ENCODE peak calls at places on chromosomes 16 and 17, in seven cellular contexts. T is SK-N-SH, Z is transverse colon, X is stomach, R is K562, Y is sigmoid colon, V is upper lobe of left lung. J is an unnamed sample.

GRCh38 chr16:20385844-20386832 is 18.4 kb downstream of the PDILT start:
- DNase-seq in T (peak), Z (peak), X (peak), R (peak), Y (peak), V (peak), J (no peak)

GRCh38 chr17:5049314-5049819 is 14.1 kb upstream of the SLC52A1 start:
- DNase-seq in T (no peak), Z (peak), X (peak), R (no peak), Y (no peak), V (no peak), J (no peak)

GRCh38 chr17:51097708-51098446 is 22.8 kb downstream of the SPAG9 start:
- DNase-seq in T (no peak), Z (peak), X (no peak), R (no peak), Y (no peak), V (no peak), J (no peak)

GRCh38 chr16:50396770-50397525 is 28.2 kb upstream of the BRD7 start:
- DNase-seq in T (no peak), Z (no peak), X (no peak), R (no peak), Y (no peak), V (no peak), J (no peak)

GRCh38 chr16:89436362-89436761 is 54.0 kb downstream of the ANKRD11 start:
- DNase-seq in T (no peak), Z (no peak), X (no peak), R (no peak), Y (no peak), V (no peak), J (no peak)

GRCh38 chr16:27314161-27314723 is 468 bp downstream of the IL4R start:
- DNase-seq in T (peak), Z (peak), X (peak), R (no peak), Y (peak), V (no peak), J (peak)

GRCh38 chr16:19712418-19713058 is 5.5 kb downstream of the KNOP1 start:
- DNase-seq in T (no peak), Z (no peak), X (no peak), R (no peak), Y (peak), V (no peak), J (no peak)

GRCh38 chr16:3601614-3602319 is 9.6 kb downstream of the SLX4 start:
- DNase-seq in T (no peak), Z (no peak), X (no peak), R (no peak), Y (peak), V (no peak), J (no peak)

GRCh38 chr17:48373882-48374281 is 56.1 kb downstream of the SKAP1 start:
- DNase-seq in T (no peak), Z (no peak), X (no peak), R (no peak), Y (no peak), V (no peak), J (no peak)

GRCh38 chr17:28518132-28518531 is 12.0 kb downstream of the FOXN1 start:
- DNase-seq in T (no peak), Z (no peak), X (no peak), R (no peak), Y (no peak), V (no peak), J (no peak)

GRCh38 chr17:41127371-41127770 is 3.4 kb upstream of the KRTAP4-12 start:
- DNase-seq in T (no peak), Z (no peak), X (no peak), R (no peak), Y (no peak), V (no peak), J (no peak)

GRCh38 chr16:53123753-53124152 is 69.0 kb downstream of the CHD9 start:
- DNase-seq in T (no peak), Z (no peak), X (no peak), R (no peak), Y (no peak), V (no peak), J (no peak)

GRCh38 chr16:57694556-57695377 is at the start of gene DRC7:
- DNase-seq in T (peak), Z (peak), X (peak), R (peak), Y (no peak), V (peak), J (peak)

GRCh38 chr16:1613728-1614225 is 1.6 kb downstream of the CRAMP1 start:
- DNase-seq in T (no peak), Z (peak), X (peak), R (peak), Y (no peak), V (peak), J (no peak)

GRCh38 chr17:27535178-27535928 is 79.1 kb downstream of the KSR1 start:
- DNase-seq in T (no peak), Z (peak), X (no peak), R (no peak), Y (no peak), V (no peak), J (no peak)

GRCh38 chr16:86424413-86424812 is 85.9 kb upstream of the FOXF1 start:
- DNase-seq in T (no peak), Z (peak), X (no peak), R (no peak), Y (peak), V (no peak), J (no peak)

GRCh38 chr17:15412606-15413005 is 54.8 kb downstream of the CDRT4 start:
- DNase-seq in T (no peak), Z (no peak), X (no peak), R (no peak), Y (peak), V (no peak), J (no peak)

GRCh38 chr17:2949469-2950044 is 113.8 kb downstream of the OR1D5 start:
- DNase-seq in T (no peak), Z (peak), X (peak), R (no peak), Y (no peak), V (no peak), J (peak)

GRCh38 chr17:47987240-47987835 is 16.4 kb downstream of the CDK5RAP3 start:
- DNase-seq in T (peak), Z (no peak), X (peak), R (no peak), Y (peak), V (no peak), J (no peak)

GRCh38 chr16:82329504-82330192 is 159.6 kb upstream of the MPHOSPH6 start:
- DNase-seq in T (no peak), Z (no peak), X (peak), R (no peak), Y (no peak), V (no peak), J (no peak)

GRCh38 chr17:55442953-55443683 is 21.5 kb upstream of the MMD start:
- DNase-seq in T (no peak), Z (no peak), X (no peak), R (no peak), Y (peak), V (no peak), J (no peak)

GRCh38 chr16:72442381-72443158 is 270.6 kb upstream of the PMFBP1 start:
- DNase-seq in T (no peak), Z (no peak), X (no peak), R (no peak), Y (no peak), V (no peak), J (no peak)

GRCh38 chr16:4976611-4977145 is 18.5 kb downstream of the SEC14L5 start:
- DNase-seq in T (no peak), Z (peak), X (peak), R (no peak), Y (no peak), V (no peak), J (no peak)

GRCh38 chr17:39754958-39755549 is 17.3 kb downstream of the GRB7 start:
- DNase-seq in T (no peak), Z (peak), X (no peak), R (no peak), Y (peak), V (no peak), J (no peak)

GRCh38 chr17:48215583-48216139 is 108.1 kb downstream of the SNX11 start:
- DNase-seq in T (peak), Z (peak), X (no peak), R (peak), Y (no peak), V (no peak), J (no peak)

GRCh38 chr17:73474370-73474988 is 162.7 kb upstream of the CDC42EP4 start:
- DNase-seq in T (peak), Z (peak), X (peak), R (peak), Y (peak), V (no peak), J (no peak)

GRCh38 chr16:64008131-64008530 is 1113.7 kb downstream of the CDH11 start:
- DNase-seq in T (no peak), Z (no peak), X (no peak), R (no peak), Y (no peak), V (no peak), J (no peak)

GRCh38 chr16:6483634-6484033 is 849.0 kb upstream of the RBFOX1 start:
- DNase-seq in T (peak), Z (no peak), X (no peak), R (no peak), Y (no peak), V (peak), J (no peak)

GRCh38 chr16:27291106-27291505 is 22.5 kb upstream of the NSMCE1 start:
- DNase-seq in T (no peak), Z (no peak), X (no peak), R (no peak), Y (no peak), V (no peak), J (no peak)

GRCh38 chr17:7048968-7049367 is 5.1 kb upstream of the SLC16A11 start:
- DNase-seq in T (no peak), Z (no peak), X (no peak), R (no peak), Y (no peak), V (no peak), J (no peak)

GRCh38 chr16:9840761-9841665 is 341.2 kb downstream of the GRIN2A start:
- DNase-seq in T (no peak), Z (no peak), X (no peak), R (no peak), Y (no peak), V (no peak), J (no peak)

GRCh38 chr17:73489333-73489732 is 154.9 kb downstream of the SDK2 start:
- DNase-seq in T (peak), Z (no peak), X (no peak), R (no peak), Y (no peak), V (no peak), J (no peak)

GRCh38 chr17:16880121-16880842 is 91.6 kb downstream of the TNFRSF13B start:
- DNase-seq in T (no peak), Z (no peak), X (peak), R (no peak), Y (no peak), V (no peak), J (no peak)

GRCh38 chr16:49674255-49674980 is 181.5 kb downstream of the ZNF423 start:
- DNase-seq in T (no peak), Z (no peak), X (no peak), R (no peak), Y (no peak), V (no peak), J (no peak)

GRCh38 chr16:79593074-79593531 is 7.4 kb downstream of the MAF start:
- DNase-seq in T (no peak), Z (no peak), X (no peak), R (no peak), Y (no peak), V (no peak), J (no peak)

GRCh38 chr17:57478433-57478832 is 222.1 kb downstream of the MSI2 start:
- DNase-seq in T (no peak), Z (no peak), X (no peak), R (peak), Y (no peak), V (no peak), J (no peak)

GRCh38 chr16:64136314-64136713 is 985.5 kb downstream of the CDH11 start:
- DNase-seq in T (no peak), Z (no peak), X (no peak), R (no peak), Y (no peak), V (no peak), J (no peak)

GRCh38 chr17:46916211-46916610 is 6.7 kb upstream of the GOSR2 start:
- DNase-seq in T (no peak), Z (no peak), X (no peak), R (no peak), Y (no peak), V (no peak), J (no peak)
- TF ChIP-seq POLR2AphosphoS5 in T (no peak), Z (no peak), X (no peak), R (no peak), Y (no peak), V (no peak), J (no peak)

DNA sequence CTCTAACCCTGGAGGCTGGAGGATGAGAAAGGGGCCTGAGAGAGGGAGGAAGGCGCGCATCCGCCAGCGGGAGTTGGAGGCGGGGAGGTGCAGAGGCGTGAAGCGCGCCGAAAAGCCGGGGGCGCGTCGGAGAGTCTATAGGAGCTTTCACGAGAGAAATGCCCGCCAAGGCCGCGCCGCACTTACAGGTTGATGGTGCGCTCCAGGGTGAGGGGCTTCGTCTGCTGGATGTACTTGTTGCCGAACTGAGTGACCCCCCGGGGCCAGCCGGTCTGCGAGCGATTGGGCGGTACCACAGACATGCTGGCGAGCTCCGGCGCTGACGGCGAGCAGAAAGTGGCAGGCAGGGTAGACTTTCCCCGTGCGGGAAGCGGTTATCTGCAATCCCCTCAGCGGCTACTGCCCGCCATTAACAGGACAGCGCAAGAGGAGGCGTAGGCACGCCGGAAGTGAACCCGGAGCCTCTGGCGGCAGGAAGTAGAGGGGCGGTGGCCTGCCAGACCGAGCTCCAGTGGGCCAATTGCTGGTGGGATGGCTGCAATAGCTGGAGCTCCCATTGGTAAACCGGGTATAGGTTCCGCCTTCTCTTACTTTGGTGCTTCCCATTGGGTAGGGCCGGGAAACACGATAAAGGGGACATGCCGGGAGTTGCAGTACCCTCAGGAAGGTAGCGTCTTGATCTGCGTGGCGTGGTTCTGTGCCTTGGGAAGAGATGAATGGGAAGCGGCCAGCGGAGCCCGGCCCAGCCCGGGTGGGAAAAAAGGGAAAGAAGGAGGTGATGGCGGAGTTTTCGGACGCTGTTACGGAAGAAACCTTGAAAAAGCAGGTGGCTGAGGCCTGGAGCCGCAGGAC is at the start of the genes NUDT21 and OGFOD1:
- DNase-seq in T (peak), Z (peak), X (peak), R (peak), Y (peak), V (peak), J (peak)
- TF ChIP-seq EP300 in T (no peak), Z (no peak), X (peak), R (no peak), Y (no peak), V (no peak), J (no peak)

GRCh38 chr17:19003543-19003965 is 1.0 kb downstream of the FAM83G start:
- DNase-seq in T (no peak), Z (no peak), X (no peak), R (no peak), Y (no peak), V (peak), J (no peak)

GRCh38 chr17:19005789-19006430 is 1.3 kb upstream of the FAM83G start:
- DNase-seq in T (no peak), Z (no peak), X (no peak), R (no peak), Y (no peak), V (no peak), J (no peak)

GRCh38 chr17:19003966-19004600 is 481 bp downstream of the FAM83G start:
- DNase-seq in T (peak), Z (peak), X (peak), R (peak), Y (no peak), V (peak), J (no peak)

GRCh38 chr17:19005442-19005773 is 844 bp upstream of the FAM83G start:
- DNase-seq in T (no peak), Z (no peak), X (no peak), R (no peak), Y (no peak), V (no peak), J (no peak)

GRCh38 chr17:19004601-19005441 is at the start of gene FAM83G:
- DNase-seq in T (peak), Z (peak), X (peak), R (peak), Y (peak), V (peak), J (no peak)
- TF ChIP-seq POLR2AphosphoS5 in T (no peak), Z (peak), X (peak), R (peak), Y (no peak), V (peak), J (no peak)

GRCh38 chr17:64180089-64180488 is 50.1 kb upstream of the ERN1 start:
- DNase-seq in T (no peak), Z (no peak), X (no peak), R (no peak), Y (no peak), V (no peak), J (no peak)
- TF ChIP-seq EP300 in T (no peak), Z (no peak), X (no peak), R (no peak), Y (no peak), V (no peak), J (no peak)

GRCh38 chr17:77555110-77555509 is 403.4 kb upstream of the TNRC6C start:
- DNase-seq in T (peak), Z (no peak), X (no peak), R (no peak), Y (no peak), V (peak), J (no peak)
- TF ChIP-seq POLR2AphosphoS5 in T (no peak), Z (no peak), X (no peak), R (no peak), Y (no peak), V (no peak), J (no peak)

J was measured in suprapubic skin.